ENCODE peak calls at places on chromosome 10, in five cellular contexts. I is esophagus squamous epithelium, K is brain microvascular endothelial cell, N is cardiac muscle cell, E is body of pancreas. S is an unnamed sample.

GRCh38 chr10:119602241-119603095 is 5.7 kb upstream of the TIAL1 start:
- DNase-seq in I (no peak), K (peak; percentile 12), N (peak; percentile 60), E (no peak), S (peak; percentile 50)

GRCh38 chr10:36730316-36730715 is 395.1 kb upstream of the ANKRD30A start:
- DNase-seq in I (no peak), K (no peak), N (no peak), E (no peak), S (no peak)

GRCh38 chr10:110400173-110400947 is 95.6 kb upstream of the SMNDC1 start:
- DNase-seq in I (no peak), K (no peak), N (no peak), E (no peak), S (no peak)

GRCh38 chr10:9878429-9878828 is 1139.2 kb upstream of the CELF2 start:
- DNase-seq in I (no peak), K (no peak), N (no peak), E (no peak), S (no peak)

GRCh38 chr10:99329891-99330674 is 927 bp downstream of the CNNM1 start:
- DNase-seq in I (no peak), K (no peak), N (peak; percentile 69), E (peak; percentile 56), S (peak; percentile 42)

GRCh38 chr10:132610071-132610701 is 72.6 kb downstream of the INPP5A start:
- DNase-seq in I (no peak), K (no peak), N (no peak), E (no peak), S (no peak)

GRCh38 chr10:48307584-48307983 is 1.1 kb downstream of the MAPK8 start:
- DNase-seq in I (no peak), K (no peak), N (no peak), E (no peak), S (no peak)

GRCh38 chr10:71431945-71432905 is 35.5 kb downstream of the CDH23 start:
- DNase-seq in I (no peak), K (no peak), N (no peak), E (no peak), S (no peak)

GRCh38 chr10:133274751-133275682 is 1.7 kb downstream of the ADAM8 start:
- DNase-seq in I (no peak), K (no peak), N (peak; percentile 44), E (no peak), S (no peak)

GRCh38 chr10:93703841-93704240 is 1.4 kb upstream of the FRA10AC1 start:
- DNase-seq in I (no peak), K (no peak), N (no peak), E (no peak), S (no peak)

GRCh38 chr10:24363070-24363469 is 154.1 kb downstream of the KIAA1217 start:
- DNase-seq in I (no peak), K (no peak), N (no peak), E (no peak), S (no peak)

GRCh38 chr10:88131561-88132139 is 268.2 kb downstream of the PTEN start:
- DNase-seq in I (no peak), K (no peak), N (no peak), E (peak; percentile 94), S (no peak)

GRCh38 chr10:100334762-100335161 is 4.7 kb upstream of the PKD2L1 start:
- DNase-seq in I (no peak), K (no peak), N (no peak), E (no peak), S (no peak)

GRCh38 chr10:69738071-69738470 is 63.6 kb upstream of the COL13A1 start:
- DNase-seq in I (no peak), K (no peak), N (no peak), E (no peak), S (no peak)

GRCh38 chr10:123795846-123796590 is 95.6 kb downstream of the CPXM2 start:
- DNase-seq in I (no peak), K (no peak), N (no peak), E (no peak), S (no peak)

GRCh38 chr10:106410331-106410730 is 754.2 kb downstream of the SORCS1 start:
- DNase-seq in I (no peak), K (no peak), N (no peak), E (no peak), S (no peak)

GRCh38 chr10:68550747-68551411 is 9.3 kb upstream of the TET1 start:
- DNase-seq in I (no peak), K (peak; percentile 72), N (peak; percentile 77), E (peak; percentile 56), S (peak; percentile 59)

GRCh38 chr10:118339096-118339495 is 3.0 kb downstream of the FAM204A start:
- DNase-seq in I (no peak), K (no peak), N (peak; percentile 20), E (no peak), S (no peak)

GRCh38 chr10:48245977-48246376 is 28.5 kb downstream of the FRMPD2 start:
- DNase-seq in I (no peak), K (no peak), N (no peak), E (no peak), S (no peak)

GRCh38 chr10:50946991-50947781 is 61.8 kb upstream of the A1CF start:
- DNase-seq in I (no peak), K (peak; percentile 47), N (no peak), E (no peak), S (no peak)

GRCh38 chr10:117169480-117169879 is 27.8 kb upstream of the KCNK18 start:
- DNase-seq in I (no peak), K (no peak), N (no peak), E (no peak), S (no peak)

GRCh38 chr10:113549856-113550255 is 3.0 kb upstream of the HABP2 start:
- DNase-seq in I (no peak), K (no peak), N (no peak), E (no peak), S (peak; percentile 64)

GRCh38 chr10:4812952-4813351 is 13.1 kb upstream of the AKR1E2 start:
- DNase-seq in I (no peak), K (peak; percentile 88), N (no peak), E (no peak), S (no peak)

GRCh38 chr10:987635-987905 is 664 bp upstream of the GTPBP4 start:
- DNase-seq in I (no peak), K (peak; percentile 23), N (peak; percentile 55), E (no peak), S (no peak)

GRCh38 chr10:73782749-73783085 is 869 bp downstream of the CHCHD1 start:
- DNase-seq in I (no peak), K (no peak), N (no peak), E (no peak), S (no peak)
- H3K4me3 ChIP-seq in I (peak overlapping the region; percentile 80), K (peak overlapping the region; percentile 91), N (peak overlapping the region; percentile 70), E (peak overlapping the region; percentile 81), S (peak overlapping the region; percentile 89)

DNA sequence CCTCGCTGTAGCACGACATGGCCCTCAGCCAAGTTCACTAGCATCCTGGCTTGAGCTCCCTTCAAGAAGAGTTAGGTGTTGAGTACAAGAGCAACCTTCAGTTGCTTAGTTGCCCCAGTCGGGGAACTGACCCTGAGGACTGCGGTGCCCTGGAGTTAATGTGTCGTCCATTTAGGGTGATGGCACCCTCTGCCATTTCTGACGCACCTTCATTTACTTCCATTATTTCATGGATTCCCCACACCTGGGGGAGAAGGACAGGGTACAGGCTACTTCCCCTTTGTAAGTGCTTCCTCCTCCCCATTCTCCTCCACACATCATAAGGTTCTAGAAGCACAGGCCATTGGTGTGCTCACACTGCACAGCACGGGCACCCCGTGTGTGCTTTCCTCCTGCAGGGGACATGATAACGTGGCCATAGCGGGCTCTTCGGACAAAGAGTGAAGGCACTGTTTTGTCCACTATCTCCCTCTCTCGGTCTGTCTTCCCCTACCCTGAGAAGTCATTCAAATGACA is 1.8 kb downstream of the ALOX5 start:
- DNase-seq in I (no peak), K (no peak), N (no peak), E (no peak), S (no peak)
- H3K27me3 ChIP-seq in I (no peaks in the 10 kb centered on the region), K (peaks cover 42% of the 10 kb centered on the region), N (peaks cover 62% of the 10 kb centered on the region), E (no peaks in the 10 kb centered on the region), S (peaks cover 45% of the 10 kb centered on the region)

GRCh38 chr10:32139223-32140073 is 83.2 kb upstream of the KIF5B start:
- DNase-seq in I (peak; percentile 31), K (peak; percentile 93), N (no peak), E (peak; percentile 50), S (peak; percentile 27)
- TF ChIP-seq CTCF in I (no peak), K (peak; percentile 22), N (peak; percentile 14), E (no peak), S (no peak)

GRCh38 chr10:43039629-43040481 is 37.0 kb upstream of the RET start:
- DNase-seq in I (no peak), K (no peak), N (no peak), E (no peak), S (no peak)
- H3K4me3 ChIP-seq in I (no peak overlapping the region), K (no peak overlapping the region), N (no peak overlapping the region), E (no peak overlapping the region), S (no peak overlapping the region)

DNA sequence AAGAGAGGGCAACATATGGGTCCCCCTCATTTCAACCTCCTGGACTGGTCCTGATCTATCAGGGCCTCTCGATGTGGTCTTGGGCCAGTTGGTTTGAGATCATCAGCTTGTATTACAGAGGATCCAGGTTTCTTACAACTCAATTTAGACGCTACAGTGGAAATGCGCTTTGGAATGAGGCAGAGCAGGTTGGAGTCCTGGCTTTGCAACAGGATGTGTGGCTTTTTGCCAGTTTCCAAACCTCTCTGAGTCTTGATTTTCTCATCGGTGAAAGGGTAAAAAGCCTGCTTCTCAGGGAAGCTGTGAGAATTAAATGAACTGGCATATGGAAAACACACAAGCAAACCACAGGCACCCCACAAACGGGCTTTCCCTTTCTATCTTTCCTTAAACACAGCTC is 37.5 kb upstream of the MKI67 start:
- DNase-seq in I (no peak), K (no peak), N (no peak), E (no peak), S (no peak)
- H3K27me3 ChIP-seq in I (no peaks in the 10 kb centered on the region), K (no peaks in the 10 kb centered on the region), N (no peaks in the 10 kb centered on the region), E (no peaks in the 10 kb centered on the region), S (no peaks in the 10 kb centered on the region)

S was measured in BE2C.